ENCODE peak calls at places on chromosome 15, in six cellular contexts. Q is ovary, C is stomach, Z is A549, A is upper lobe of left lung, I is K562. O is an unnamed sample.

GRCh38 chr15:59148160-59148810 is 43.3 kb downstream of the CCNB2 start:
- DNase-seq in A (no peak), Z (no peak), C (no peak), Q (no peak), I (no peak), O (no peak)

GRCh38 chr15:75451202-75451673 is 252 bp downstream of the SIN3A start:
- DNase-seq in I (no peak), Z (peak; percentile 44), A (peak; percentile 94), C (no peak), Q (no peak), O (no peak)

GRCh38 chr15:40308844-40309189 is 1.1 kb upstream of the PLCB2 start:
- DNase-seq in Z (no peak), Q (no peak), A (peak; percentile 56), I (peak; percentile 71), C (no peak), O (peak; percentile 34)

GRCh38 chr15:85500060-85500708 is 119.8 kb downstream of the AKAP13 start:
- DNase-seq in Q (no peak), Z (no peak), I (no peak), A (no peak), C (no peak), O (no peak)

GRCh38 chr15:62208367-62208766 is 43.3 kb upstream of the C2CD4B start:
- DNase-seq in I (no peak), A (no peak), C (no peak), Z (no peak), Q (no peak), O (no peak)

GRCh38 chr15:66706225-66706732 is 4.2 kb downstream of the SMAD6 start:
- DNase-seq in C (peak; percentile 63), I (peak; percentile 68), A (peak; percentile 80), Q (no peak), Z (no peak), O (no peak)

GRCh38 chr15:85379403-85380131 is 836 bp upstream of the AKAP13 start:
- DNase-seq in I (no peak), Z (no peak), C (no peak), A (no peak), Q (peak; percentile 22), O (peak; percentile 41)

GRCh38 chr15:51907136-51907862 is 64.3 kb downstream of the LEO1 start:
- DNase-seq in A (no peak), Z (peak; percentile 39), Q (no peak), C (peak; percentile 64), I (peak; percentile 46), O (peak; percentile 28)

GRCh38 chr15:67165653-67166260 is 88.7 kb downstream of the AAGAB start:
- DNase-seq in C (no peak), Q (no peak), Z (no peak), I (no peak), A (no peak), O (no peak)

GRCh38 chr15:60370105-60370803 is 27.5 kb downstream of the ANXA2 start:
- DNase-seq in I (no peak), Q (no peak), C (no peak), A (no peak), Z (no peak), O (no peak)

GRCh38 chr15:60372223-60372622 is 25.6 kb downstream of the ANXA2 start:
- DNase-seq in A (no peak), Z (no peak), Q (no peak), I (no peak), C (no peak), O (no peak)

GRCh38 chr15:60369696-60370095 is 28.1 kb downstream of the ANXA2 start:
- DNase-seq in A (no peak), Z (no peak), I (no peak), Q (no peak), C (no peak), O (no peak)

GRCh38 chr15:60372756-60373155 is 25.0 kb downstream of the ANXA2 start:
- DNase-seq in Q (no peak), C (no peak), A (no peak), I (no peak), Z (no peak), O (no peak)

GRCh38 chr15:60370804-60371700 is 26.7 kb downstream of the ANXA2 start:
- DNase-seq in Z (peak; percentile 89), I (no peak), A (no peak), Q (peak; percentile 79), C (peak; percentile 78), O (peak; percentile 73)
- TF ChIP-seq EP300 in Z (peak; percentile 91), I (no peak), A (peak; percentile 66), Q (peak; percentile 26), C (no peak), O (peak; percentile 32)

GRCh38 chr15:90956551-90957104 is 1.9 kb downstream of the RCCD1 start:
- DNase-seq in A (peak; percentile 97), C (peak; percentile 83), Q (peak; percentile 81), I (no peak), Z (peak; percentile 97), O (peak; percentile 82)

GRCh38 chr15:90953947-90954711 is 555 bp upstream of the RCCD1 start:
- DNase-seq in Q (no peak), A (no peak), C (no peak), Z (no peak), I (no peak), O (no peak)

GRCh38 chr15:90952901-90953677 is 1.6 kb upstream of the RCCD1 start:
- DNase-seq in C (no peak), Q (no peak), I (no peak), A (peak; percentile 46), Z (no peak), O (no peak)

GRCh38 chr15:90955911-90956310 is 1.2 kb downstream of the RCCD1 start:
- DNase-seq in Z (no peak), A (no peak), I (peak; percentile 62), Q (peak; percentile 39), C (peak; percentile 66), O (peak; percentile 63)

GRCh38 chr15:90954712-90955671 is at the start of gene RCCD1:
- DNase-seq in Q (peak; percentile 95), Z (peak; percentile 100), A (peak; percentile 98), I (peak; percentile 98), C (peak; percentile 95), O (peak; percentile 96)
- TF ChIP-seq EP300 in Q (no peak), Z (no peak), A (no peak), I (peak; percentile 21), C (no peak), O (no peak)

DNA sequence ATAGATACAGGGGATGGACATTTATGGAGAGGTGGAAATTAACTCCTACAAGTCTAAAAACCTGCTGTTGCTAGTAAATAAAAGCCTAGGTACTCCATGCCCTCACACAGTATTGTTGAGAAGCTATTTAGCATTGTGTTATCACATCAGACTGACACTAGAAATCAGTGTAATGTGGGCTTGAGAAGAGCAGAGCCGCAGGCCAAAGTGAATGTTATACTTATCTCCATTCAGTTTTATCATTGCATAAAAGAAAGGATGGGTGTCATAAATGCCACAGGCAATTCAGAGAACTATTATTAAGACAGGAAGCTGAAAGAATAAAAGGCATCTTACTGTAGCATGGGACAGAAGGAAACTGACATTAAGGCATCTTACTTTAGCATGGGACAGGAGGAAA is 13.7 kb upstream of the ISLR start:
- DNase-seq in Q (no peak), A (no peak), C (no peak), I (no peak), Z (no peak), O (no peak)
- TF ChIP-seq EP300 in Q (no peak), A (no peak), C (no peak), I (no peak), Z (no peak), O (no peak)

DNA sequence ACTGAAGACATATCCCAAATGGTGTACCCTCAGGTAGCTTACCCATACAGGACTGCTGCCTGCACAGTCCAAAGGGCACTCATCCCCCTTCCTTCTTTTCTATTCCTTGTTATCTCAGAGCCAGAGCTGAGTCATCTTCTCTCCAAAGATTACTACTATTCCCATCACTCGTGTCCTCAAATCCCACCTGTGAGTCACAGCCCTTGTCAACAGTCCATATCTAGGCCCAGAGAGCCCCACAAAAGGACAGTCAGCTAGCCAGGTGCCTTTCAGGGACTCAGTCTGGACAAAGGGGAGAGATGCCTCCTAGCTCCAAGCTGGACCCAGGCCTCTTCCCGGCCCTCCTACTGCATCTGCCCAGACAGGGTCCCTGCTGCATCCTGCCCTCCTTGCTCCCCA is 11.0 kb downstream of the PARP16 start:
- DNase-seq in Z (peak; percentile 74), Q (no peak), I (peak; percentile 48), C (no peak), A (no peak), O (no peak)
- TF ChIP-seq EP300 in Z (no peak), Q (no peak), I (peak; percentile 63), C (no peak), A (no peak), O (no peak)

DNA sequence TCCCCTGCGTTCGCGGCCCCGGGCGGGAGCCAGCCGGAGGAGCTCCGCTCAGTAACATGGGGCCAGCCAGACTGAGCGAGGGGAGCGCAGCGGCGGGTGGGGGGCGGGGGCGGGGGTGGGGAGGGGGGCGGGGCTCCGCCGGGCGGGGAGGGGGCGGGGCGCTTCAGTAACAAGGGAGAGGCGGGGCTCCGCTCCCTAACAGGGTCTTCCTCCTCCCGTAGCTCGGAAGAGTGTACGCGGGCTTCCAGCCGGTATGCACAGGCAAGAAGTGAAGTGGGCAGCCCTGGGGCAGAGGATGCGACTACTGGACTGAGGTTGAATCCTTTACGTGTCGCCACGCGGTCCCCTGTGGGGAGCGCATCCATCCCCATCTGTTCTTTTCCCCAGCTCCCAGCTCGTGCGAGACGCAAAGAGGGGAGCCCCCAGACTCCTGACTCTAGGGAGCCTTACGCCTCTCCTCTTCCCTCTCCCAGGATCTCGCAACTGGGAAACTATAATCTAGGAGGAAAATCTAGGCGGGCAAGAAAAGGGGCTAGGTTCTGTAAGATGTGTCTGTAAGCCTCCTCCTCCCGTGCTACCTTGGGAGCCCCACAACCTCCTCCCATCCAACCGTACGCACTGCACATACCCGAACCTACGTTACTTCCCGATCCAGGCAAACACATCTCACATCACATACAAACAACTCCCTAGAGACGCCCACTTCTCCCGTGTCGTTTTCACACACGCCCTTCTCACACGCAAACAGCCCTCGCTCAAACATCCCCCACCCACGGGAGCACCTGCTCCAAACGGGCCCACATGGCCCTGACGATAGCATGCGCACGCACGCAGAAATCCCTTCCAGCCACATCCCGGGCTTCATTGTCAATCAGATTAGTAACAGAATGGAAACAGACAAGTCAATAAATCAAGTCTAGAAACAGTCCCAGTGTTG is at the start of gene SHF:
- DNase-seq in I (peak; percentile 50), C (peak; percentile 65), Q (peak; percentile 84), A (no peak), Z (peak; percentile 20), O (peak; percentile 71)
- TF ChIP-seq EP300 in I (no peak), C (no peak), Q (no peak), A (no peak), Z (no peak), O (no peak)

GRCh38 chr15:80871801-80872327 is 92.7 kb downstream of the CEMIP start:
- DNase-seq in Q (no peak), Z (no peak), I (no peak), A (no peak), C (no peak), O (no peak)
- TF ChIP-seq EP300 in Q (no peak), Z (no peak), I (no peak), A (no peak), C (no peak), O (no peak)

GRCh38 chr15:96574766-96575165 is 244.3 kb downstream of the NR2F2 start:
- DNase-seq in C (no peak), Q (no peak), Z (no peak), A (no peak), I (no peak), O (no peak)
- TF ChIP-seq EP300 in C (no peak), Q (no peak), Z (no peak), A (no peak), I (no peak), O (no peak)

GRCh38 chr15:93982226-93982641 is 249.1 kb upstream of the MCTP2 start:
- DNase-seq in Z (no peak), C (no peak), Q (peak; percentile 60), A (no peak), I (no peak), O (no peak)
- TF ChIP-seq EP300 in Z (no peak), C (no peak), Q (no peak), A (no peak), I (no peak), O (no peak)